ENCODE peak calls at places on chromosomes 16 and 17, in eight cellular contexts. P, B, J, Y, S, X, C and N are unnamed samples.

GRCh38 chr17:81419333-81419885 is 24.2 kb downstream of the BAHCC1 start:
- DNase-seq in P (peak), B (peak), J (peak), Y (peak), S (no peak), X (peak), C (peak), N (no peak)

GRCh38 chr17:70476368-70476767 is 307.0 kb downstream of the KCNJ2 start:
- DNase-seq in P (no peak), B (no peak), J (no peak), Y (no peak), S (no peak), X (no peak), C (no peak), N (no peak)

GRCh38 chr17:81563861-81564586 is 11.9 kb upstream of the FAAP100 start:
- DNase-seq in P (no peak), B (peak), J (no peak), Y (peak), S (no peak), X (peak), C (no peak), N (no peak)

GRCh38 chr16:17296412-17296811 is 174.3 kb downstream of the XYLT1 start:
- DNase-seq in P (peak), B (no peak), J (no peak), Y (no peak), S (no peak), X (no peak), C (peak), N (no peak)

GRCh38 chr17:47862621-47863440 is 11.9 kb upstream of the SP6 start:
- DNase-seq in P (no peak), B (peak), J (peak), Y (peak), S (no peak), X (peak), C (no peak), N (peak)

GRCh38 chr17:67490471-67490870 is 113.4 kb downstream of the PITPNC1 start:
- DNase-seq in P (no peak), B (no peak), J (no peak), Y (no peak), S (no peak), X (no peak), C (no peak), N (no peak)

GRCh38 chr16:31108035-31108793 is at the start of gene BCKDK:
- DNase-seq in P (peak), B (peak), J (peak), Y (no peak), S (peak), X (peak), C (peak), N (no peak)

GRCh38 chr16:84930298-84931106 is 80.8 kb downstream of the ZDHHC7 start:
- DNase-seq in P (no peak), B (no peak), J (no peak), Y (no peak), S (no peak), X (no peak), C (no peak), N (no peak)

GRCh38 chr17:38498353-38498752 is 70.1 kb downstream of the ARHGAP23 start:
- DNase-seq in P (no peak), B (no peak), J (no peak), Y (no peak), S (no peak), X (no peak), C (no peak), N (no peak)

GRCh38 chr16:49494386-49495150 is 121.0 kb downstream of the C16orf78 start:
- DNase-seq in P (no peak), B (no peak), J (no peak), Y (no peak), S (no peak), X (no peak), C (no peak), N (no peak)

GRCh38 chr17:1712271-1712670 is 2.1 kb upstream of the TLCD2 start:
- DNase-seq in P (no peak), B (no peak), J (no peak), Y (no peak), S (no peak), X (no peak), C (no peak), N (no peak)

GRCh38 chr17:245611-246010 is 64.2 kb upstream of the DOC2B start:
- DNase-seq in P (no peak), B (no peak), J (no peak), Y (no peak), S (no peak), X (no peak), C (peak), N (no peak)

GRCh38 chr16:28529124-28529523 is 9.7 kb downstream of the NUPR1 start:
- DNase-seq in P (no peak), B (no peak), J (no peak), Y (peak), S (no peak), X (no peak), C (no peak), N (no peak)

GRCh38 chr16:28524544-28525179 is 14.1 kb downstream of the NUPR1 start:
- DNase-seq in P (no peak), B (peak), J (no peak), Y (no peak), S (no peak), X (no peak), C (no peak), N (no peak)

GRCh38 chr16:28528463-28528867 is 10.3 kb downstream of the NUPR1 start:
- DNase-seq in P (no peak), B (no peak), J (no peak), Y (no peak), S (no peak), X (no peak), C (peak), N (no peak)

GRCh38 chr16:28527985-28528384 is 10.8 kb downstream of the NUPR1 start:
- DNase-seq in P (no peak), B (no peak), J (no peak), Y (no peak), S (no peak), X (no peak), C (no peak), N (no peak)

DNA sequence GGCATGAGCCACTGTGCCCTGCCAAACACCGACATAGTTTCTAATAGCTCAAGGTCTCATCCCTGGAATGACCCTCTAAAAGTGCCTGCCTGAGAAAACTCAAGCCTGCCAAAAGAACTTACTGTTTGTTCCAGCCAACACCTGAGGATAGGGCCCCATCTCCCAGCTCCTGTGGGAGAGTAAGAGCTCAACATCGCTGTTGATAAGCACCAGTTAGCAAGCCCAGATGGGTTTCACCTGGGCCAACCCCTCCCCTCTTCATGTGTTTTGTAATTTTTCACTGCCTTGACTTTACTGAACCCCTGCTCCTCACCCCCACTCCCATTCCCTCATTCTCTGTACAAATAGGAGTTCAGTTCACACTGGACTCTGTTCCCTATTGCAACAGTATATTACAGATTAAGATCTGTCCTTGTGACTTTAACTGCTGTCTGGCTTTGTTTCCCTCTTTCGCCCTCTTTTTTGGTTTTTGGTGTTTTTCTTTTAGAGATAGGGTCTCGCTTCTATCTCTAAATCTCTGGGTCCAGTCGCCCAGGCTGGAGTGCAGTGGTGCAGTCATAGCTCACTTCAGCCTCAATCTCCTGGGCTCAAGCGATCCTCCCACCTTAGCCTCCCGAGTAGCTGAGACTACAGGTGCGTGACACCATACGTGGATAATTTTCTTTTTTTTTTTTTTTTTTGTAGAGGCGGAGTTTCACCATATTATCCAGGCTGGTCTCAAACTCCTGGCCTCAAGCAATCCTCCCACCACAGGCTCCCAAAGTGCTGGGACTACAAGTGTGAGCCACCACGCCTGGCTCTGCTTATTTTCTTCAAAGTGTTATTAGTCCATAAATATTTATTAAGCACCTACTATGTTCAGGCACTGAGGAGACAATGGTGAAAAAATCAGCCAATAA is 12.3 kb downstream of the NUPR1 start:
- DNase-seq in P (no peak), B (no peak), J (no peak), Y (no peak), S (no peak), X (no peak), C (no peak), N (no peak)
- H3K27ac ChIP-seq in P (no peak), B (no peak), J (no peak), Y (peak), S (no peak), X (no peak), C (no peak), N (no peak)

GRCh38 chr17:50593321-50593720 is 32.8 kb downstream of the CACNA1G start:
- DNase-seq in P (peak), B (no peak), J (no peak), Y (no peak), S (no peak), X (no peak), C (no peak), N (no peak)
- H3K27ac ChIP-seq in P (peak), B (no peak), J (no peak), Y (no peak), S (no peak), X (no peak), C (no peak), N (no peak)

GRCh38 chr17:42697108-42697811 is 14.9 kb downstream of the CNTNAP1 start:
- DNase-seq in P (no peak), B (no peak), J (no peak), Y (no peak), S (no peak), X (no peak), C (no peak), N (no peak)

GRCh38 chr17:42691021-42691545 is 8.8 kb downstream of the CNTNAP1 start:
- DNase-seq in P (no peak), B (no peak), J (no peak), Y (no peak), S (no peak), X (no peak), C (no peak), N (no peak)

GRCh38 chr17:42692489-42692888 is 10.2 kb downstream of the CNTNAP1 start:
- DNase-seq in P (no peak), B (no peak), J (no peak), Y (no peak), S (no peak), X (no peak), C (no peak), N (no peak)

GRCh38 chr17:42695500-42695899 is 13.2 kb downstream of the CNTNAP1 start:
- DNase-seq in P (no peak), B (no peak), J (no peak), Y (no peak), S (no peak), X (no peak), C (no peak), N (no peak)

GRCh38 chr17:42694524-42694923 is 12.2 kb downstream of the CNTNAP1 start:
- DNase-seq in P (no peak), B (no peak), J (no peak), Y (no peak), S (no peak), X (no peak), C (no peak), N (no peak)
- H3K27ac ChIP-seq in P (no peak), B (no peak), J (no peak), Y (no peak), S (no peak), X (no peak), C (no peak), N (no peak)

GRCh38 chr17:77161953-77162352 is 21.2 kb downstream of the SEC14L1 start:
- DNase-seq in P (no peak), B (no peak), J (no peak), Y (no peak), S (no peak), X (no peak), C (no peak), N (no peak)

GRCh38 chr17:77165577-77165976 is 24.8 kb downstream of the SEC14L1 start:
- DNase-seq in P (no peak), B (no peak), J (no peak), Y (no peak), S (no peak), X (no peak), C (no peak), N (no peak)

GRCh38 chr17:77163001-77163400 is 22.2 kb downstream of the SEC14L1 start:
- DNase-seq in P (no peak), B (no peak), J (no peak), Y (no peak), S (no peak), X (no peak), C (no peak), N (no peak)

GRCh38 chr17:77163521-77164280 is 22.9 kb downstream of the SEC14L1 start:
- DNase-seq in P (no peak), B (no peak), J (no peak), Y (no peak), S (no peak), X (no peak), C (no peak), N (no peak)

GRCh38 chr17:77164483-77165030 is 23.8 kb downstream of the SEC14L1 start:
- DNase-seq in P (no peak), B (no peak), J (no peak), Y (no peak), S (no peak), X (peak), C (peak), N (no peak)
- H3K27ac ChIP-seq in P (peak), B (no peak), J (no peak), Y (no peak), S (no peak), X (no peak), C (peak), N (no peak)

GRCh38 chr16:27515874-27516353 is 33.8 kb downstream of the GTF3C1 start:
- DNase-seq in P (peak), B (peak), J (peak), Y (no peak), S (no peak), X (no peak), C (no peak), N (no peak)
- H3K27ac ChIP-seq in P (peak), B (no peak), J (no peak), Y (no peak), S (no peak), X (no peak), C (no peak), N (no peak)